ENCODE peak calls at places on chromosome 18, in four cellular contexts. E, S, X and R are unnamed samples.
A peak's percentile ranks its signal among the peaks of the same experiment; 100 is the strongest.

GRCh38 chr18:22047485-22047884 is 121.9 kb upstream of the GATA6 start:
- DNase-seq in E (no peak), X (no peak), S (no peak), R (no peak)

GRCh38 chr18:5238371-5238758 is 41.3 kb upstream of the AKAIN1 start:
- DNase-seq in E (peak; percentile 83), S (peak; percentile 76), X (no peak), R (peak; percentile 41)

GRCh38 chr18:14074187-14074586 is 58.0 kb downstream of the ZNF519 start:
- DNase-seq in X (no peak), S (no peak), E (no peak), R (no peak)

GRCh38 chr18:75858754-75859153 is 431.3 kb upstream of the SMIM21 start:
- DNase-seq in E (no peak), S (no peak), X (no peak), R (no peak)

GRCh38 chr18:37499008-37499407 is 66.6 kb downstream of the CELF4 start:
- DNase-seq in X (no peak), E (no peak), S (no peak), R (no peak)

GRCh38 chr18:79077181-79077580 is 8.0 kb downstream of the ATP9B start:
- DNase-seq in S (no peak), E (no peak), X (no peak), R (no peak)

GRCh38 chr18:73750052-73750451 is 397.6 kb downstream of the FBXO15 start:
- DNase-seq in E (no peak), X (no peak), S (no peak), R (no peak)

GRCh38 chr18:14970027-14970426 is 222.1 kb downstream of the ANKRD30B start:
- DNase-seq in E (no peak), S (no peak), X (no peak), R (no peak)

GRCh38 chr18:28408528-28408927 is 231.6 kb upstream of the CDH2 start:
- DNase-seq in X (no peak), E (no peak), S (no peak), R (no peak)

GRCh38 chr18:21194871-21195771 is 46.9 kb upstream of the GREB1L start:
- DNase-seq in S (no peak), X (no peak), E (no peak), R (peak; percentile 30)

GRCh38 chr18:2644535-2644934 is 11.0 kb upstream of the SMCHD1 start:
- DNase-seq in E (no peak), X (no peak), S (no peak), R (no peak)

GRCh38 chr18:54043484-54044256 is 180.8 kb downstream of the MBD2 start:
- DNase-seq in S (no peak), E (no peak), X (no peak), R (no peak)

GRCh38 chr18:52536039-52536438 is 196.0 kb downstream of the DCC start:
- DNase-seq in X (no peak), E (no peak), S (no peak), R (no peak)

GRCh38 chr18:13292736-13293135 is 74.2 kb downstream of the LDLRAD4 start:
- DNase-seq in S (no peak), X (no peak), E (no peak), R (no peak)

GRCh38 chr18:23631312-23631711 is 31.4 kb downstream of the ANKRD29 start:
- DNase-seq in S (no peak), E (no peak), X (no peak), R (no peak)

GRCh38 chr18:12086249-12086648 is 7.4 kb upstream of the ANKRD62 start:
- DNase-seq in X (no peak), E (peak; percentile 77), S (peak; percentile 93), R (no peak)

GRCh38 chr18:77267957-77268356 is 18.3 kb downstream of the GALR1 start:
- DNase-seq in S (no peak), E (no peak), X (no peak), R (no peak)

GRCh38 chr18:78975699-78976098 is 3.9 kb upstream of the SALL3 start:
- DNase-seq in E (no peak), S (no peak), X (no peak), R (no peak)

GRCh38 chr18:5729983-5730699 is 165.2 kb downstream of the TMEM200C start:
- DNase-seq in S (no peak), E (no peak), X (no peak), R (no peak)

GRCh38 chr18:3451166-3451988 is 1.4 kb downstream of the TGIF1 start:
- DNase-seq in X (no peak), S (peak; percentile 87), E (peak; percentile 98), R (peak; percentile 94)

GRCh38 chr18:69838620-69839411 is 108.9 kb downstream of the CD226 start:
- DNase-seq in E (no peak), S (no peak), X (peak; percentile 5), R (peak; percentile 43)

GRCh38 chr18:13369756-13370510 is 151.4 kb downstream of the LDLRAD4 start:
- DNase-seq in S (no peak), E (peak; percentile 86), X (peak; percentile 30), R (peak; percentile 81)

GRCh38 chr18:32761231-32761785 is 11.5 kb downstream of the KLHL14 start:
- DNase-seq in S (no peak), E (no peak), X (no peak), R (no peak)

GRCh38 chr18:13398631-13399030 is 180.1 kb downstream of the LDLRAD4 start:
- DNase-seq in E (no peak), S (no peak), X (no peak), R (no peak)

GRCh38 chr18:50847192-50847591 is 27.4 kb upstream of the MRO start:
- DNase-seq in E (no peak), S (no peak), X (no peak), R (no peak)

GRCh38 chr18:54608008-54608642 is 17.1 kb downstream of the DYNAP start:
- DNase-seq in S (no peak), E (no peak), X (no peak), R (no peak)

GRCh38 chr18:3466051-3466450 is 16.1 kb downstream of the TGIF1 start:
- DNase-seq in X (no peak), S (no peak), E (no peak), R (no peak)

GRCh38 chr18:23238152-23238531 is 102.9 kb downstream of the CABLES1 start:
- DNase-seq in E (no peak), S (no peak), X (no peak), R (peak; percentile 56)

GRCh38 chr18:26821181-26821580 is 44.3 kb downstream of the AQP4 start:
- DNase-seq in S (no peak), E (no peak), X (no peak), R (no peak)

GRCh38 chr18:50192903-50193795 is 1.8 kb downstream of the MYO5B start:
- DNase-seq in S (peak; percentile 20), E (no peak), X (no peak), R (no peak)

GRCh38 chr18:58884694-58885093 is 20.0 kb downstream of the ZNF532 start:
- DNase-seq in E (no peak), X (no peak), S (no peak), R (no peak)

GRCh38 chr18:79583984-79584401 is 95.6 kb upstream of the CTDP1 start:
- DNase-seq in X (no peak), E (peak; percentile 42), S (no peak), R (no peak)

GRCh38 chr18:31206787-31207381 is 44.2 kb upstream of the DSC1 start:
- DNase-seq in X (peak; percentile 58), S (peak; percentile 80), E (peak; percentile 92), R (peak; percentile 79)

GRCh38 chr18:3035635-3036034 is 22.7 kb upstream of the LPIN2 start:
- DNase-seq in S (no peak), E (no peak), X (no peak), R (no peak)

GRCh38 chr18:36635414-36636096 is 193.2 kb downstream of the TPGS2 start:
- DNase-seq in S (no peak), X (no peak), E (no peak), R (no peak)

GRCh38 chr18:77749189-77749588 is 499.5 kb downstream of the GALR1 start:
- DNase-seq in E (no peak), S (no peak), X (no peak), R (no peak)

GRCh38 chr18:47530695-47531094 is 279.2 kb upstream of the SKOR2 start:
- DNase-seq in S (no peak), E (no peak), X (no peak), R (no peak)

GRCh38 chr18:22391571-22392359 is 25.9 kb downstream of the CTAGE1 start:
- DNase-seq in S (no peak), E (peak; percentile 76), X (no peak), R (peak; percentile 78)

GRCh38 chr18:62693659-62694058 is 21.7 kb upstream of the PHLPP1 start:
- DNase-seq in X (no peak), E (no peak), S (no peak), R (no peak)
- H3K27ac ChIP-seq in X (no peak overlapping the region), E (no peak overlapping the region), S (no peak overlapping the region), R (no peak overlapping the region)

GRCh38 chr18:46152808-46153617 is 48.8 kb downstream of the HAUS1 start:
- DNase-seq in S (no peak), X (no peak), E (peak; percentile 77), R (peak; percentile 67)
- H3K4me1 ChIP-seq in S (no peaks in the 10 kb centered on the region), X (peaks cover 52% of the 10 kb centered on the region), E (no peaks in the 10 kb centered on the region), R (peaks cover 66% of the 10 kb centered on the region)

GRCh38 chr18:39453882-39454281 is 1888.3 kb upstream of the CELF4 start:
- DNase-seq in S (no peak), X (no peak), E (no peak), R (no peak)
- H3K27ac ChIP-seq in S (no peak overlapping the region), X (no peak overlapping the region), E (no peak overlapping the region), R (no peak overlapping the region)

DNA sequence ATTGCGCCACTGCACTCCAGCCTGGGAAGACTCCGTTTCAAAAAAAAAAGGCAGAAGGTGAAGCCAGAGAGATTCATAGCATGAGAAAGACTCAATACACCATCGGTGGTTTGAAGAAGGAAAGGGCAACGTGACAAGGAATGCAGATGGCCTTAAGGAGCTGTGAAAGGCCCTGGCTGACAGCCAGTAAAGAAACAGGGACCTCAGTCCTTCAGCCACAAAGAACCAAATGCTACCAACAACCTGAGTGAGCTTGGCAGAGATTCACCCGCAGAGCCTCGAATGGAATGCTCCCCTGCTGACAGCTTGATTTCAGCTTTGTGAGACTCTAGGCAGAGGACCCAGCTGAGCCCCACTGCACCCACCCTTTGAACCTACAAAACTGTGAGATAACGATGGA is 154.9 kb upstream of the NDUFV2 start:
- DNase-seq in X (no peak), E (no peak), S (no peak), R (peak; percentile 66)
- H3K4me1 ChIP-seq in X (peaks cover 23% of the 10 kb centered on the region), E (no peaks in the 10 kb centered on the region), S (no peaks in the 10 kb centered on the region), R (peaks cover 70% of the 10 kb centered on the region)

GRCh38 chr18:48834421-48835011 is 116.2 kb downstream of the SMAD7 start:
- DNase-seq in E (peak; percentile 94), X (peak; percentile 61), S (no peak), R (peak; percentile 96)

GRCh38 chr18:48836231-48836805 is 114.4 kb downstream of the SMAD7 start:
- DNase-seq in S (no peak), X (no peak), E (peak; percentile 37), R (no peak)

GRCh38 chr18:48833701-48834394 is 116.9 kb downstream of the SMAD7 start:
- DNase-seq in S (no peak), E (peak; percentile 68), X (no peak), R (no peak)

GRCh38 chr18:48835745-48836191 is 115.0 kb downstream of the SMAD7 start:
- DNase-seq in E (peak; percentile 63), S (no peak), X (no peak), R (no peak)

DNA sequence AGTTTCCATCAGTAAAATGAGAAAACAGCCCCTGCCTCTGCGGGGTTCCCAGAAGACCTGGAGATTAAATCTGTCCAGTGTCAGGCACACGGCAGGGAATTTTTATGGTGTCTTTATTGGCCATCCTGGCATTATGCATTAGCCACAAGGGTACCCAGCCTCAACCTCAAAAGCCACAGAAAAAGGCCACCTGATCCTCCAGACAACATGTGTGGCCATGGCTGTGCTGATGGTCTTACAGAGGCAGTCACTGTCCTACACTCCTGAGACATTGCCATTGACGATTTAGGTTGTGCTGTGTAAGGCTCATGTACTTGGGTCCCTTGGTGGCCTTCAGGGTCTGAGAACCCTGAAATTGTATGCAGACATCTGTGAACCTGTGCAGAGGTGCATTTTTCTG is 115.6 kb downstream of the SMAD7 start:
- DNase-seq in X (no peak), E (peak; percentile 13), S (no peak), R (no peak)
- H3K27ac ChIP-seq in X (peak overlapping the region; percentile 67), E (no peak overlapping the region), S (no peak overlapping the region), R (peak overlapping the region; percentile 27)